ENCODE peak calls at places on chromosomes 7 and 10, in nine cellular contexts. One of them, this sample, is unnamed.

GRCh38 chr7:121547341-121548092 is 151.4 kb upstream of the FAM3C start:
- DNase-seq in prostate gland: no peak
- DNase-seq in AG04450: peak; percentile 29
- DNase-seq in MM.1S: peak; percentile 85
- DNase-seq in left ventricle myocardium inferior: no peak
- DNase-seq in endodermal cell: no peak
- DNase-seq in lung: no peak
- DNase-seq in colonic mucosa: no peak
- DNase-seq in spleen: no peak
- DNase-seq in this sample: peak; percentile 70

GRCh38 chr7:139181404-139181803 is 49.6 kb upstream of the UBN2 start:
- DNase-seq in colonic mucosa: no peak
- DNase-seq in MM.1S: no peak
- DNase-seq in left ventricle myocardium inferior: no peak
- DNase-seq in AG04450: no peak
- DNase-seq in prostate gland: no peak
- DNase-seq in spleen: no peak
- DNase-seq in endodermal cell: no peak
- DNase-seq in lung: no peak
- DNase-seq in this sample: peak; percentile 63

GRCh38 chr10:93199221-93199681 is 125.6 kb downstream of the CYP26A1 start:
- DNase-seq in MM.1S: no peak
- DNase-seq in lung: peak; percentile 66
- DNase-seq in spleen: no peak
- DNase-seq in prostate gland: peak; percentile 46
- DNase-seq in left ventricle myocardium inferior: peak; percentile 68
- DNase-seq in endodermal cell: peak; percentile 73
- DNase-seq in AG04450: no peak
- DNase-seq in colonic mucosa: peak; percentile 78
- DNase-seq in this sample: peak; percentile 29

GRCh38 chr7:158096582-158096981 is 491.0 kb downstream of the PTPRN2 start:
- DNase-seq in left ventricle myocardium inferior: no peak
- DNase-seq in MM.1S: no peak
- DNase-seq in prostate gland: no peak
- DNase-seq in AG04450: no peak
- DNase-seq in lung: no peak
- DNase-seq in spleen: peak; percentile 60
- DNase-seq in endodermal cell: peak; percentile 43
- DNase-seq in colonic mucosa: no peak
- DNase-seq in this sample: no peak

GRCh38 chr10:3046941-3047621 is 20.3 kb upstream of the PFKP start:
- DNase-seq in prostate gland: no peak
- DNase-seq in AG04450: no peak
- DNase-seq in left ventricle myocardium inferior: no peak
- DNase-seq in MM.1S: no peak
- DNase-seq in endodermal cell: no peak
- DNase-seq in colonic mucosa: no peak
- DNase-seq in lung: no peak
- DNase-seq in spleen: no peak
- DNase-seq in this sample: no peak

GRCh38 chr10:129344103-129344502 is 122.9 kb upstream of the MGMT start:
- DNase-seq in lung: no peak
- DNase-seq in MM.1S: no peak
- DNase-seq in colonic mucosa: no peak
- DNase-seq in prostate gland: no peak
- DNase-seq in endodermal cell: no peak
- DNase-seq in spleen: no peak
- DNase-seq in left ventricle myocardium inferior: no peak
- DNase-seq in AG04450: no peak
- DNase-seq in this sample: no peak

GRCh38 chr10:43922335-43923280 is 273.9 kb upstream of the ZNF32 start:
- DNase-seq in endodermal cell: peak; percentile 32
- DNase-seq in lung: peak; percentile 14
- DNase-seq in spleen: no peak
- DNase-seq in AG04450: no peak
- DNase-seq in MM.1S: no peak
- DNase-seq in prostate gland: no peak
- DNase-seq in colonic mucosa: no peak
- DNase-seq in left ventricle myocardium inferior: no peak
- DNase-seq in this sample: no peak

GRCh38 chr10:42637142-42637541 is 1.2 kb downstream of the ZNF33B start:
- DNase-seq in lung: no peak
- DNase-seq in colonic mucosa: no peak
- DNase-seq in left ventricle myocardium inferior: no peak
- DNase-seq in AG04450: no peak
- DNase-seq in prostate gland: no peak
- DNase-seq in spleen: no peak
- DNase-seq in MM.1S: no peak
- DNase-seq in endodermal cell: no peak
- DNase-seq in this sample: peak; percentile 12

GRCh38 chr7:47153076-47153475 is 428.8 kb downstream of the TNS3 start:
- DNase-seq in AG04450: peak; percentile 89
- DNase-seq in colonic mucosa: peak; percentile 34
- DNase-seq in MM.1S: no peak
- DNase-seq in endodermal cell: no peak
- DNase-seq in prostate gland: peak; percentile 9
- DNase-seq in lung: peak; percentile 83
- DNase-seq in spleen: no peak
- DNase-seq in left ventricle myocardium inferior: no peak
- DNase-seq in this sample: peak; percentile 57

GRCh38 chr10:63692205-63692896 is 171.2 kb downstream of the REEP3 start:
- DNase-seq in colonic mucosa: no peak
- DNase-seq in prostate gland: no peak
- DNase-seq in MM.1S: no peak
- DNase-seq in lung: no peak
- DNase-seq in AG04450: no peak
- DNase-seq in left ventricle myocardium inferior: no peak
- DNase-seq in endodermal cell: no peak
- DNase-seq in spleen: no peak
- DNase-seq in this sample: no peak

GRCh38 chr7:70520604-70521003 is 611.3 kb upstream of the GALNT17 start:
- DNase-seq in spleen: no peak
- DNase-seq in MM.1S: no peak
- DNase-seq in endodermal cell: no peak
- DNase-seq in colonic mucosa: no peak
- DNase-seq in left ventricle myocardium inferior: no peak
- DNase-seq in lung: no peak
- DNase-seq in prostate gland: no peak
- DNase-seq in AG04450: no peak
- DNase-seq in this sample: peak; percentile 58

DNA sequence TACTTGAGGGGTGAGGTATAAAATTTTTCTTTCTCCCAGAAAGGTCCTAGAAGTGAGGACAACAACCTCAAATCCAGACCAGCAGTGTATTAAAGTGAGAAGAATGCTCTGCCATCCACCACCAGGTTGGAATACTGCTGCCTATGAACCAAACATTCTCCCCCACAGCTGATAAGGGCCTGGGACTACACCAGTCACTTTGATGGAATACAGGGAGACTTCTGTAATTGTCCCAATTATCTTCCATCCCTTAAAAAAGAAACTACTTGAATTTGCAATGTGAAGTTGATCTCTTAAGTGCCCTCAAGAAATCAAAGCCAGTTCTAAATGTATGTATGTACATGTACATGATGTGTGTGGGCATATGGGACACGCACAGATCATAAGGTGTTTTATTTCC is 3.0 kb downstream of the TBX20 start:
- DNase-seq in left ventricle myocardium inferior: no peak
- DNase-seq in prostate gland: no peak
- DNase-seq in endodermal cell: no peak
- DNase-seq in lung: no peak
- DNase-seq in colonic mucosa: no peak
- DNase-seq in spleen: no peak
- DNase-seq in MM.1S: no peak
- DNase-seq in AG04450: no peak
- DNase-seq in this sample: no peak
- H3K4me3 ChIP-seq in left ventricle myocardium inferior: peak overlapping the region; percentile 73
- H3K4me3 ChIP-seq in prostate gland: no peak overlapping the region
- H3K4me3 ChIP-seq in endodermal cell: peak overlapping the region; percentile 85
- H3K4me3 ChIP-seq in lung: no peak overlapping the region
- H3K4me3 ChIP-seq in colonic mucosa: no peak overlapping the region
- H3K4me3 ChIP-seq in spleen: no peak overlapping the region
- H3K4me3 ChIP-seq in MM.1S: no peak overlapping the region
- H3K4me3 ChIP-seq in AG04450: no peak overlapping the region
- H3K4me3 ChIP-seq in this sample: no peak overlapping the region

DNA sequence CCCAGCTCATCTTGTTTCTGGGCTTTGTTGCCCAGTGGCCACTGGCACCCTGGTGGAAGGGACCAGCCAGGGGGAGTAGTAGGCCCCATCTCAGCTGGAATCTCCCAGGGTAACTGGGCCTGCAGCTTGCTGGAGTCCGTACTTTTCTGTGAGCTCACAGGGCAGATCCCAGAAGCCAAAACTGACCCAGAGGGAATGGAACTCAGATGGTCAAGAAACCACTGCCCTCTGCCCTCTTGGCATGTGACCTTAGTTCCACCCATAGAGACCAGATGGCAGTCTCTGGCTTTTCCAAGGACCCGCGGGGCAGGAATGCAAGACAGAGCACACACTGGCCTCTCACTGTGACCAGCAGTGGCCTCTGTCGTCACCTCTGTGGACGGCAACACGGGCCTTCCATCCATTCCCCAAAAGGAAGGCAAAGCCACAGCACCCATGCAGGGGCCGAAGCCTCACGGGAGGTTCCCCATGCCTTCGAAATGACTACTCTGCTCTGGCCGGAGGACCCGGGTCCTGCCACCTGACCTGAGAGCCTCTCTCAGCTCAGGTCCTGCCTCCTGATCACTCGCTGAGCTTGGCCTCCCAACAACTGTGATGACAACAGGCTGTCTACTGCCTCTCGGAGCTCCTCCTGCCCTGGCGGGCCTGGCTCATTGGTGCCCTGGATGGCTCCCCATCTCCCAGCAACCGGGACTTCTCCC is 30.0 kb downstream of the MYL10 start:
- DNase-seq in left ventricle myocardium inferior: no peak
- DNase-seq in lung: no peak
- DNase-seq in prostate gland: no peak
- DNase-seq in MM.1S: no peak
- DNase-seq in AG04450: no peak
- DNase-seq in colonic mucosa: no peak
- DNase-seq in endodermal cell: no peak
- DNase-seq in spleen: peak; percentile 64
- DNase-seq in this sample: no peak
- TF ChIP-seq CTCF in left ventricle myocardium inferior: no peak
- TF ChIP-seq CTCF in lung: no peak
- TF ChIP-seq CTCF in prostate gland: no peak
- TF ChIP-seq CTCF in MM.1S: no peak
- TF ChIP-seq CTCF in AG04450: no peak
- TF ChIP-seq CTCF in colonic mucosa: no peak
- TF ChIP-seq CTCF in endodermal cell: no peak
- TF ChIP-seq CTCF in spleen: no peak
- TF ChIP-seq CTCF in this sample: no peak

DNA sequence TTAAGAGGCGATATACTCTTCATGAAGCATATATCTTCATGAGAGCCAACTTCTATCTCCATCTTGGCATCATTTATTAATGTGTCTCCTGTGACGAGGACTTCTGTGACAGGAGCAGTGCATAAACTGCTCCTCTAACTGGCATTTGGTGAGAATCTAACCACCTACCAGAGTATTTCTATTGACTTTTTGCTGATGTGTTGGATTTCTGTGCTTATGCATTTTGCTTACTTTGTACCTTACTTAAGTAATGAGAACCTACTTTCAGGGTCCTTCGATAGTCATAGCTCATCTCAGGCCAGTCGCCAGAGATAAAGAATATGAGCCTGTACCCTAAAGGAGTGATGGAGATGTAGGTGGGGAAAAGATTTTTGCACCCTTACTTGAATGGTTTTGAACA is 265.7 kb downstream of the SUGCT start:
- DNase-seq in spleen: no peak
- DNase-seq in AG04450: no peak
- DNase-seq in lung: no peak
- DNase-seq in prostate gland: no peak
- DNase-seq in left ventricle myocardium inferior: no peak
- DNase-seq in colonic mucosa: no peak
- DNase-seq in MM.1S: no peak
- DNase-seq in endodermal cell: no peak
- DNase-seq in this sample: no peak
- H3K27me3 ChIP-seq in spleen: no peaks in the 10 kb centered on the region
- H3K27me3 ChIP-seq in AG04450: no peaks in the 10 kb centered on the region
- H3K27me3 ChIP-seq in lung: no peaks in the 10 kb centered on the region
- H3K27me3 ChIP-seq in prostate gland: no peaks in the 10 kb centered on the region
- H3K27me3 ChIP-seq in left ventricle myocardium inferior: no peaks in the 10 kb centered on the region
- H3K27me3 ChIP-seq in colonic mucosa: no peaks in the 10 kb centered on the region
- H3K27me3 ChIP-seq in MM.1S: no peaks in the 10 kb centered on the region
- H3K27me3 ChIP-seq in endodermal cell: no peaks in the 10 kb centered on the region
- H3K27me3 ChIP-seq in this sample: no peaks in the 10 kb centered on the region

GRCh38 chr10:84244651-84245270 is at the start of gene RGR:
- DNase-seq in lung: no peak
- DNase-seq in spleen: no peak
- DNase-seq in AG04450: no peak
- DNase-seq in MM.1S: no peak
- DNase-seq in endodermal cell: no peak
- DNase-seq in colonic mucosa: no peak
- DNase-seq in left ventricle myocardium inferior: peak; percentile 60
- DNase-seq in prostate gland: no peak
- DNase-seq in this sample: no peak
- H3K4me3 ChIP-seq in lung: no peak within 1 kb of the TSS
- H3K4me3 ChIP-seq in spleen: no peak within 1 kb of the TSS
- H3K4me3 ChIP-seq in AG04450: no peak within 1 kb of the TSS
- H3K4me3 ChIP-seq in MM.1S: no peak within 1 kb of the TSS
- H3K4me3 ChIP-seq in endodermal cell: no peak within 1 kb of the TSS
- H3K4me3 ChIP-seq in colonic mucosa: no peak within 1 kb of the TSS
- H3K4me3 ChIP-seq in left ventricle myocardium inferior: peak within 1 kb of the TSS; percentile 46
- H3K4me3 ChIP-seq in prostate gland: no peak within 1 kb of the TSS
- H3K4me3 ChIP-seq in this sample: no peak within 1 kb of the TSS